ENCODE peak calls at places on chromosome 18, in seven cellular contexts. One of them, this sample, is unnamed.

GRCh38 chr18:67961701-67962440 is 445.4 kb upstream of the DSEL start:
- DNase-seq in stimulated activated effector memory CD8-positive, alpha-beta T cell treated with anti-CD3 and anti-CD28 coated beads, Interleukin-12 subunit alpha, Interleukin-12 subunit beta, amount 100 ng/mL, for 72 hours: no peak
- DNase-seq in HL-60: no peak
- DNase-seq in psoas muscle: no peak
- DNase-seq in T-cell: no peak
- DNase-seq in activated effector memory CD4-positive, alpha-beta T cell treated with anti-CD3 and anti-CD28 coated beads, Interleukin-2, amount 50 U/mL, for 16 hours: no peak
- DNase-seq in aorta: no peak
- DNase-seq in this sample: no peak

GRCh38 chr18:37489011-37489410 is 76.6 kb downstream of the CELF4 start:
- DNase-seq in stimulated activated effector memory CD8-positive, alpha-beta T cell treated with anti-CD3 and anti-CD28 coated beads, Interleukin-12 subunit alpha, Interleukin-12 subunit beta, amount 100 ng/mL, for 72 hours: no peak
- DNase-seq in HL-60: no peak
- DNase-seq in psoas muscle: no peak
- DNase-seq in T-cell: no peak
- DNase-seq in activated effector memory CD4-positive, alpha-beta T cell treated with anti-CD3 and anti-CD28 coated beads, Interleukin-2, amount 50 U/mL, for 16 hours: no peak
- DNase-seq in aorta: no peak
- DNase-seq in this sample: no peak

GRCh38 chr18:44036500-44036899 is 644.2 kb upstream of the SETBP1 start:
- DNase-seq in stimulated activated effector memory CD8-positive, alpha-beta T cell treated with anti-CD3 and anti-CD28 coated beads, Interleukin-12 subunit alpha, Interleukin-12 subunit beta, amount 100 ng/mL, for 72 hours: no peak
- DNase-seq in HL-60: no peak
- DNase-seq in psoas muscle: peak; percentile 20
- DNase-seq in T-cell: no peak
- DNase-seq in activated effector memory CD4-positive, alpha-beta T cell treated with anti-CD3 and anti-CD28 coated beads, Interleukin-2, amount 50 U/mL, for 16 hours: no peak
- DNase-seq in aorta: no peak
- DNase-seq in this sample: no peak

GRCh38 chr18:11154369-11154982 is 5.1 kb upstream of the PIEZO2 start:
- DNase-seq in stimulated activated effector memory CD8-positive, alpha-beta T cell treated with anti-CD3 and anti-CD28 coated beads, Interleukin-12 subunit alpha, Interleukin-12 subunit beta, amount 100 ng/mL, for 72 hours: no peak
- DNase-seq in HL-60: no peak
- DNase-seq in psoas muscle: no peak
- DNase-seq in T-cell: no peak
- DNase-seq in activated effector memory CD4-positive, alpha-beta T cell treated with anti-CD3 and anti-CD28 coated beads, Interleukin-2, amount 50 U/mL, for 16 hours: no peak
- DNase-seq in aorta: no peak
- DNase-seq in this sample: peak; percentile 15

GRCh38 chr18:5196253-5197031 is 615 bp downstream of the AKAIN1 start:
- DNase-seq in stimulated activated effector memory CD8-positive, alpha-beta T cell treated with anti-CD3 and anti-CD28 coated beads, Interleukin-12 subunit alpha, Interleukin-12 subunit beta, amount 100 ng/mL, for 72 hours: no peak
- DNase-seq in HL-60: no peak
- DNase-seq in psoas muscle: no peak
- DNase-seq in T-cell: no peak
- DNase-seq in activated effector memory CD4-positive, alpha-beta T cell treated with anti-CD3 and anti-CD28 coated beads, Interleukin-2, amount 50 U/mL, for 16 hours: no peak
- DNase-seq in aorta: no peak
- DNase-seq in this sample: no peak

GRCh38 chr18:49933530-49933929 is 120.2 kb upstream of the ACAA2 start:
- DNase-seq in stimulated activated effector memory CD8-positive, alpha-beta T cell treated with anti-CD3 and anti-CD28 coated beads, Interleukin-12 subunit alpha, Interleukin-12 subunit beta, amount 100 ng/mL, for 72 hours: no peak
- DNase-seq in HL-60: no peak
- DNase-seq in psoas muscle: no peak
- DNase-seq in T-cell: no peak
- DNase-seq in activated effector memory CD4-positive, alpha-beta T cell treated with anti-CD3 and anti-CD28 coated beads, Interleukin-2, amount 50 U/mL, for 16 hours: no peak
- DNase-seq in aorta: no peak
- DNase-seq in this sample: no peak

GRCh38 chr18:79516441-79516931 is 120.8 kb downstream of the NFATC1 start:
- DNase-seq in stimulated activated effector memory CD8-positive, alpha-beta T cell treated with anti-CD3 and anti-CD28 coated beads, Interleukin-12 subunit alpha, Interleukin-12 subunit beta, amount 100 ng/mL, for 72 hours: no peak
- DNase-seq in HL-60: no peak
- DNase-seq in psoas muscle: no peak
- DNase-seq in T-cell: no peak
- DNase-seq in activated effector memory CD4-positive, alpha-beta T cell treated with anti-CD3 and anti-CD28 coated beads, Interleukin-2, amount 50 U/mL, for 16 hours: no peak
- DNase-seq in aorta: no peak
- DNase-seq in this sample: no peak

GRCh38 chr18:3877678-3878077 is 427.7 kb downstream of the TGIF1 start:
- DNase-seq in stimulated activated effector memory CD8-positive, alpha-beta T cell treated with anti-CD3 and anti-CD28 coated beads, Interleukin-12 subunit alpha, Interleukin-12 subunit beta, amount 100 ng/mL, for 72 hours: no peak
- DNase-seq in HL-60: peak; percentile 80
- DNase-seq in psoas muscle: no peak
- DNase-seq in T-cell: no peak
- DNase-seq in activated effector memory CD4-positive, alpha-beta T cell treated with anti-CD3 and anti-CD28 coated beads, Interleukin-2, amount 50 U/mL, for 16 hours: no peak
- DNase-seq in aorta: no peak
- DNase-seq in this sample: no peak

GRCh38 chr18:27109403-27109802 is 75.7 kb downstream of the CHST9 start:
- DNase-seq in stimulated activated effector memory CD8-positive, alpha-beta T cell treated with anti-CD3 and anti-CD28 coated beads, Interleukin-12 subunit alpha, Interleukin-12 subunit beta, amount 100 ng/mL, for 72 hours: no peak
- DNase-seq in HL-60: no peak
- DNase-seq in psoas muscle: no peak
- DNase-seq in T-cell: no peak
- DNase-seq in activated effector memory CD4-positive, alpha-beta T cell treated with anti-CD3 and anti-CD28 coated beads, Interleukin-2, amount 50 U/mL, for 16 hours: no peak
- DNase-seq in aorta: no peak
- DNase-seq in this sample: no peak

GRCh38 chr18:27954226-27954625 is 222.7 kb downstream of the CDH2 start:
- DNase-seq in stimulated activated effector memory CD8-positive, alpha-beta T cell treated with anti-CD3 and anti-CD28 coated beads, Interleukin-12 subunit alpha, Interleukin-12 subunit beta, amount 100 ng/mL, for 72 hours: no peak
- DNase-seq in HL-60: no peak
- DNase-seq in psoas muscle: no peak
- DNase-seq in T-cell: no peak
- DNase-seq in activated effector memory CD4-positive, alpha-beta T cell treated with anti-CD3 and anti-CD28 coated beads, Interleukin-2, amount 50 U/mL, for 16 hours: no peak
- DNase-seq in aorta: no peak
- DNase-seq in this sample: no peak

GRCh38 chr18:45666520-45666919 is 51.2 kb downstream of the SLC14A2 start:
- DNase-seq in stimulated activated effector memory CD8-positive, alpha-beta T cell treated with anti-CD3 and anti-CD28 coated beads, Interleukin-12 subunit alpha, Interleukin-12 subunit beta, amount 100 ng/mL, for 72 hours: no peak
- DNase-seq in HL-60: no peak
- DNase-seq in psoas muscle: no peak
- DNase-seq in T-cell: no peak
- DNase-seq in activated effector memory CD4-positive, alpha-beta T cell treated with anti-CD3 and anti-CD28 coated beads, Interleukin-2, amount 50 U/mL, for 16 hours: no peak
- DNase-seq in aorta: no peak
- DNase-seq in this sample: no peak

GRCh38 chr18:6396843-6397242 is 17.9 kb downstream of the L3MBTL4 start:
- DNase-seq in stimulated activated effector memory CD8-positive, alpha-beta T cell treated with anti-CD3 and anti-CD28 coated beads, Interleukin-12 subunit alpha, Interleukin-12 subunit beta, amount 100 ng/mL, for 72 hours: no peak
- DNase-seq in HL-60: no peak
- DNase-seq in psoas muscle: no peak
- DNase-seq in T-cell: no peak
- DNase-seq in activated effector memory CD4-positive, alpha-beta T cell treated with anti-CD3 and anti-CD28 coated beads, Interleukin-2, amount 50 U/mL, for 16 hours: no peak
- DNase-seq in aorta: no peak
- DNase-seq in this sample: no peak

GRCh38 chr18:67266591-67267237 is 249.8 kb downstream of the DSEL start:
- DNase-seq in stimulated activated effector memory CD8-positive, alpha-beta T cell treated with anti-CD3 and anti-CD28 coated beads, Interleukin-12 subunit alpha, Interleukin-12 subunit beta, amount 100 ng/mL, for 72 hours: no peak
- DNase-seq in HL-60: no peak
- DNase-seq in psoas muscle: no peak
- DNase-seq in T-cell: no peak
- DNase-seq in activated effector memory CD4-positive, alpha-beta T cell treated with anti-CD3 and anti-CD28 coated beads, Interleukin-2, amount 50 U/mL, for 16 hours: no peak
- DNase-seq in aorta: no peak
- DNase-seq in this sample: no peak

GRCh38 chr18:985301-985700 is 80.6 kb downstream of the ADCYAP1 start:
- DNase-seq in stimulated activated effector memory CD8-positive, alpha-beta T cell treated with anti-CD3 and anti-CD28 coated beads, Interleukin-12 subunit alpha, Interleukin-12 subunit beta, amount 100 ng/mL, for 72 hours: no peak
- DNase-seq in HL-60: no peak
- DNase-seq in psoas muscle: no peak
- DNase-seq in T-cell: no peak
- DNase-seq in activated effector memory CD4-positive, alpha-beta T cell treated with anti-CD3 and anti-CD28 coated beads, Interleukin-2, amount 50 U/mL, for 16 hours: no peak
- DNase-seq in aorta: no peak
- DNase-seq in this sample: no peak

GRCh38 chr18:63237911-63238710 is 81.5 kb downstream of the BCL2 start:
- DNase-seq in stimulated activated effector memory CD8-positive, alpha-beta T cell treated with anti-CD3 and anti-CD28 coated beads, Interleukin-12 subunit alpha, Interleukin-12 subunit beta, amount 100 ng/mL, for 72 hours: no peak
- DNase-seq in HL-60: no peak
- DNase-seq in psoas muscle: peak; percentile 24
- DNase-seq in T-cell: no peak
- DNase-seq in activated effector memory CD4-positive, alpha-beta T cell treated with anti-CD3 and anti-CD28 coated beads, Interleukin-2, amount 50 U/mL, for 16 hours: no peak
- DNase-seq in aorta: peak; percentile 70
- DNase-seq in this sample: peak; percentile 37